ENCODE peak calls at places on chromosomes 7 and 10, in five cellular contexts. M is heart right ventricle, X is endothelial cell, U is prostate gland, S is NCI-H1417. N is an unnamed sample.

GRCh38 chr7:101547022-101547915 is 81.8 kb downstream of the MYL10 start:
- DNase-seq in M (no peak), X (no peak), U (no peak), S (no peak), N (no peak)

GRCh38 chr7:151435971-151436370 is 4.0 kb downstream of the CRYGN start:
- DNase-seq in M (no peak), X (no peak), U (no peak), S (no peak), N (no peak)

GRCh38 chr10:43890124-43890523 is 241.4 kb upstream of the ZNF32 start:
- DNase-seq in M (no peak), X (no peak), U (no peak), S (no peak), N (no peak)

GRCh38 chr10:125521721-125522680 is 161.0 kb downstream of the TEX36 start:
- DNase-seq in M (no peak), X (peak; percentile 15), U (no peak), S (no peak), N (no peak)

GRCh38 chr10:114571316-114571999 is 86.6 kb downstream of the ABLIM1 start:
- DNase-seq in M (no peak), X (no peak), U (peak; percentile 76), S (no peak), N (no peak)

GRCh38 chr7:100486753-100487446 is 3.2 kb downstream of the NYAP1 start:
- DNase-seq in M (no peak), X (no peak), U (no peak), S (peak; percentile 11), N (no peak)

GRCh38 chr10:119297207-119297968 is 90.0 kb downstream of the GRK5 start:
- DNase-seq in M (no peak), X (no peak), U (no peak), S (no peak), N (no peak)

GRCh38 chr10:110524179-110524863 is 26.6 kb downstream of the DUSP5 start:
- DNase-seq in M (no peak), X (no peak), U (no peak), S (no peak), N (no peak)

GRCh38 chr10:43131256-43131655 is 7.0 kb upstream of the CSGALNACT2 start:
- DNase-seq in M (no peak), X (no peak), U (no peak), S (no peak), N (no peak)

GRCh38 chr10:3350790-3351364 is 178.3 kb upstream of the PITRM1 start:
- DNase-seq in M (no peak), X (no peak), U (no peak), S (no peak), N (no peak)

GRCh38 chr7:66826649-66827048 is 86.1 kb downstream of the RABGEF1 start:
- DNase-seq in M (no peak), X (no peak), U (no peak), S (no peak), N (no peak)

GRCh38 chr7:29035044-29035740 is 77.1 kb upstream of the TRIL start:
- DNase-seq in M (no peak), X (no peak), U (no peak), S (no peak), N (no peak)

GRCh38 chr10:127547997-127548396 is 1.1 kb upstream of the NPS start:
- DNase-seq in M (no peak), X (no peak), U (no peak), S (no peak), N (no peak)

GRCh38 chr10:88008866-88009470 is 145.5 kb downstream of the PTEN start:
- DNase-seq in M (no peak), X (no peak), U (no peak), S (no peak), N (no peak)

GRCh38 chr10:1185911-1186692 is 129.9 kb downstream of the WDR37 start:
- DNase-seq in M (no peak), X (no peak), U (no peak), S (no peak), N (no peak)

GRCh38 chr10:110492069-110492782 is 5.5 kb upstream of the DUSP5 start:
- DNase-seq in M (no peak), X (no peak), U (no peak), S (no peak), N (no peak)

GRCh38 chr7:6015917-6016652 is 7.0 kb downstream of the AIMP2 start:
- DNase-seq in M (peak; percentile 76), X (no peak), U (peak; percentile 84), S (peak; percentile 48), N (peak; percentile 74)

GRCh38 chr7:128391805-128392204 is 18.0 kb downstream of the IMPDH1 start:
- DNase-seq in M (no peak), X (no peak), U (no peak), S (no peak), N (no peak)

GRCh38 chr10:120460191-120460590 is 3.2 kb downstream of the PLPP4 start:
- DNase-seq in M (no peak), X (no peak), U (no peak), S (no peak), N (no peak)

GRCh38 chr10:75211007-75211735 is 575 bp downstream of the VDAC2 start:
- DNase-seq in M (no peak), X (no peak), U (no peak), S (no peak), N (no peak)

GRCh38 chr10:129772472-129773358 is 191.4 kb downstream of the EBF3 start:
- DNase-seq in M (no peak), X (no peak), U (no peak), S (no peak), N (no peak)

GRCh38 chr7:28042721-28043120 is 137.9 kb downstream of the JAZF1 start:
- DNase-seq in M (no peak), X (no peak), U (no peak), S (no peak), N (no peak)

GRCh38 chr7:19747740-19748339 is 25.6 kb downstream of the TMEM196 start:
- DNase-seq in M (no peak), X (no peak), U (no peak), S (peak; percentile 57), N (no peak)

GRCh38 chr7:96122746-96123145 is 199.2 kb downstream of the SLC25A13 start:
- DNase-seq in M (no peak), X (no peak), U (no peak), S (no peak), N (no peak)

GRCh38 chr10:116132716-116133420 is 140.1 kb downstream of the GFRA1 start:
- DNase-seq in M (no peak), X (no peak), U (no peak), S (no peak), N (no peak)